ENCODE peak calls at places on chromosomes 5 and 9, in six cellular contexts. M is H9, U is uterus, K is A549, B is cardiac fibroblast, A is T-helper 2 cell. P is an unnamed sample.

GRCh38 chr5:72845889-72846288 is 29.4 kb downstream of the TNPO1 start:
- DNase-seq in M (no peak), U (no peak), B (peak), A (no peak), K (no peak), P (no peak)

GRCh38 chr9:133788045-133788818 is 50.1 kb upstream of the SARDH start:
- DNase-seq in M (no peak), K (no peak), U (no peak), A (no peak), B (no peak), P (no peak)

GRCh38 chr9:124500796-124501611 is 6.2 kb downstream of the NR5A1 start:
- DNase-seq in U (no peak), A (no peak), K (no peak), B (no peak), M (no peak), P (no peak)

GRCh38 chr5:154118832-154119442 is 71.6 kb upstream of the GALNT10 start:
- DNase-seq in K (no peak), U (no peak), A (no peak), M (no peak), B (no peak), P (no peak)

GRCh38 chr9:138042640-138043039 is 165.1 kb downstream of the CACNA1B start:
- DNase-seq in A (no peak), U (no peak), B (no peak), K (no peak), M (no peak), P (no peak)

GRCh38 chr5:30749971-30750370 is 443.5 kb upstream of the CDH6 start:
- DNase-seq in K (no peak), A (no peak), B (no peak), M (no peak), U (no peak), P (no peak)

GRCh38 chr5:57137401-57137800 is 36.5 kb upstream of the GPBP1 start:
- DNase-seq in M (no peak), K (no peak), B (no peak), U (no peak), A (no peak), P (no peak)

GRCh38 chr5:74639538-74640449 is 734 bp downstream of the ENC1 start:
- DNase-seq in K (peak), A (no peak), M (peak), U (peak), B (peak), P (peak)

GRCh38 chr9:108640211-108640610 is 215.6 kb downstream of the ACTL7B start:
- DNase-seq in U (no peak), M (no peak), B (no peak), A (no peak), K (no peak), P (no peak)

GRCh38 chr9:137666950-137667670 is 48.3 kb downstream of the EHMT1 start:
- DNase-seq in A (no peak), K (no peak), M (peak), U (no peak), B (no peak), P (no peak)

GRCh38 chr9:136825295-136826187 is 16.7 kb upstream of the AJM1 start:
- DNase-seq in B (no peak), U (no peak), M (no peak), A (no peak), K (no peak), P (no peak)

GRCh38 chr9:92141144-92142129 is 26.2 kb upstream of the SPTLC1 start:
- DNase-seq in A (no peak), B (peak), M (peak), K (no peak), U (peak), P (no peak)

GRCh38 chr9:14314424-14314928 is 535 bp upstream of the NFIB start:
- DNase-seq in K (peak), U (peak), B (peak), A (no peak), M (peak), P (peak)

GRCh38 chr5:26487553-26487952 is 550.8 kb downstream of the CDH9 start:
- DNase-seq in A (no peak), U (no peak), M (no peak), B (no peak), K (no peak), P (no peak)

GRCh38 chr5:90406466-90406865 is 3.1 kb downstream of the CETN3 start:
- DNase-seq in K (no peak), A (no peak), U (no peak), M (no peak), B (no peak), P (no peak)

GRCh38 chr5:137921931-137922330 is 32.7 kb downstream of the PKD2L2 start:
- DNase-seq in K (no peak), B (peak), A (no peak), M (no peak), U (no peak), P (no peak)

GRCh38 chr5:21219255-21219654 is 1231.3 kb upstream of the CDH18 start:
- DNase-seq in K (no peak), A (no peak), U (no peak), B (no peak), M (no peak), P (peak)

GRCh38 chr5:163433271-163433670 is 4.1 kb upstream of the CCNG1 start:
- DNase-seq in M (no peak), B (peak), U (no peak), K (no peak), A (no peak), P (no peak)

GRCh38 chr9:4137234-4137633 is 162.6 kb downstream of the GLIS3 start:
- DNase-seq in M (no peak), A (no peak), U (no peak), K (peak), B (peak), P (peak)

GRCh38 chr9:32247173-32247572 is 137.3 kb upstream of the ACO1 start:
- DNase-seq in B (no peak), M (no peak), A (no peak), K (no peak), U (no peak), P (no peak)

GRCh38 chr9:38026840-38027527 is 42.0 kb downstream of the SHB start:
- DNase-seq in U (no peak), B (no peak), M (no peak), K (no peak), A (no peak), P (no peak)

GRCh38 chr5:17952231-17952630 is 318.0 kb downstream of the TAF11L14 start:
- DNase-seq in M (no peak), K (no peak), A (no peak), U (no peak), B (no peak), P (no peak)

GRCh38 chr5:22557251-22557650 is 295.9 kb downstream of the CDH12 start:
- DNase-seq in U (no peak), K (no peak), A (no peak), B (no peak), M (no peak), P (no peak)

GRCh38 chr5:149062371-149063016 is 368 bp downstream of the SH3TC2 start:
- DNase-seq in A (no peak), U (no peak), K (peak), B (peak), M (no peak), P (peak)

GRCh38 chr5:639584-640213 is 27.6 kb downstream of the CEP72 start:
- DNase-seq in U (no peak), A (no peak), K (no peak), B (no peak), M (no peak), P (no peak)

GRCh38 chr5:59829389-59829788 is 64.1 kb downstream of the PDE4D start:
- DNase-seq in M (no peak), B (peak), A (no peak), U (no peak), K (no peak), P (peak)

GRCh38 chr5:66849803-66850202 is 253.6 kb downstream of the MAST4 start:
- DNase-seq in K (peak), B (peak), U (no peak), A (no peak), M (no peak), P (no peak)

GRCh38 chr5:140700177-140701144 is at the start of gene ZMAT2:
- DNase-seq in M (peak), A (peak), U (peak), K (peak), B (peak), P (peak)

GRCh38 chr9:36903541-36904435 is 130.3 kb downstream of the PAX5 start:
- DNase-seq in U (no peak), K (peak), B (peak), A (no peak), M (no peak), P (no peak)

GRCh38 chr9:101587644-101588043 is 7.1 kb downstream of the PPP3R2 start:
- DNase-seq in M (no peak), K (no peak), B (no peak), U (no peak), A (no peak), P (no peak)